ENCODE peak calls at places on chromosomes 16 and 17, in six cellular contexts. One of them, this sample, is unnamed.

GRCh38 chr16:88017006-88017405 is 65.8 kb downstream of the BANP start:
- DNase-seq in HCT116: no peak
- DNase-seq in AG04450: no peak
- DNase-seq in GM10248: no peak
- DNase-seq in lower lobe of right lung: peak
- DNase-seq in heart left ventricle: no peak
- DNase-seq in this sample: no peak

GRCh38 chr17:75548839-75549238 is 23.3 kb downstream of the LLGL2 start:
- DNase-seq in HCT116: no peak
- DNase-seq in AG04450: no peak
- DNase-seq in GM10248: no peak
- DNase-seq in lower lobe of right lung: no peak
- DNase-seq in heart left ventricle: no peak
- DNase-seq in this sample: no peak

GRCh38 chr17:28327031-28327607 is 8.1 kb downstream of the TMEM97 start:
- DNase-seq in HCT116: no peak
- DNase-seq in AG04450: no peak
- DNase-seq in GM10248: no peak
- DNase-seq in lower lobe of right lung: no peak
- DNase-seq in heart left ventricle: no peak
- DNase-seq in this sample: no peak

GRCh38 chr17:78318843-78319242 is 41.0 kb downstream of the SOCS3 start:
- DNase-seq in HCT116: no peak
- DNase-seq in AG04450: no peak
- DNase-seq in GM10248: no peak
- DNase-seq in lower lobe of right lung: no peak
- DNase-seq in heart left ventricle: no peak
- DNase-seq in this sample: no peak

GRCh38 chr17:49798182-49798581 is 9.7 kb downstream of the KAT7 start:
- DNase-seq in HCT116: no peak
- DNase-seq in AG04450: no peak
- DNase-seq in GM10248: no peak
- DNase-seq in lower lobe of right lung: no peak
- DNase-seq in heart left ventricle: no peak
- DNase-seq in this sample: no peak

GRCh38 chr16:66741971-66742396 is 9.4 kb downstream of the DYNC1LI2 start:
- DNase-seq in HCT116: no peak
- DNase-seq in AG04450: no peak
- DNase-seq in GM10248: no peak
- DNase-seq in lower lobe of right lung: no peak
- DNase-seq in heart left ventricle: peak
- DNase-seq in this sample: no peak

GRCh38 chr17:19341641-19342610 is 20.6 kb downstream of the B9D1 start:
- DNase-seq in HCT116: no peak
- DNase-seq in AG04450: no peak
- DNase-seq in GM10248: no peak
- DNase-seq in lower lobe of right lung: no peak
- DNase-seq in heart left ventricle: no peak
- DNase-seq in this sample: no peak

GRCh38 chr17:74085434-74085833 is 118.0 kb upstream of the RPL38 start:
- DNase-seq in HCT116: peak
- DNase-seq in AG04450: no peak
- DNase-seq in GM10248: no peak
- DNase-seq in lower lobe of right lung: no peak
- DNase-seq in heart left ventricle: no peak
- DNase-seq in this sample: no peak

GRCh38 chr17:65888649-65889048 is 303.3 kb downstream of the CEP112 start:
- DNase-seq in HCT116: no peak
- DNase-seq in AG04450: no peak
- DNase-seq in GM10248: no peak
- DNase-seq in lower lobe of right lung: no peak
- DNase-seq in heart left ventricle: no peak
- DNase-seq in this sample: no peak

GRCh38 chr17:75557075-75557851 is 30.3 kb upstream of the MYO15B start:
- DNase-seq in HCT116: no peak
- DNase-seq in AG04450: no peak
- DNase-seq in GM10248: no peak
- DNase-seq in lower lobe of right lung: peak
- DNase-seq in heart left ventricle: no peak
- DNase-seq in this sample: no peak

GRCh38 chr17:75036643-75037268 is 10.0 kb downstream of the ATP5PD start:
- DNase-seq in HCT116: peak
- DNase-seq in AG04450: no peak
- DNase-seq in GM10248: no peak
- DNase-seq in lower lobe of right lung: peak
- DNase-seq in heart left ventricle: peak
- DNase-seq in this sample: peak

GRCh38 chr17:29784661-29785060 is 145.4 kb downstream of the SSH2 start:
- DNase-seq in HCT116: no peak
- DNase-seq in AG04450: no peak
- DNase-seq in GM10248: no peak
- DNase-seq in lower lobe of right lung: no peak
- DNase-seq in heart left ventricle: no peak
- DNase-seq in this sample: no peak

GRCh38 chr17:74282587-74283370 is 8.7 kb downstream of the DNAI2 start:
- DNase-seq in HCT116: no peak
- DNase-seq in AG04450: no peak
- DNase-seq in GM10248: peak
- DNase-seq in lower lobe of right lung: no peak
- DNase-seq in heart left ventricle: no peak
- DNase-seq in this sample: peak

GRCh38 chr17:39688475-39688835 is 598 bp upstream of the PGAP3 start:
- DNase-seq in HCT116: no peak
- DNase-seq in AG04450: no peak
- DNase-seq in GM10248: no peak
- DNase-seq in lower lobe of right lung: no peak
- DNase-seq in heart left ventricle: no peak
- DNase-seq in this sample: no peak

GRCh38 chr17:37273419-37274051 is 102.2 kb upstream of the C17orf78 start:
- DNase-seq in HCT116: no peak
- DNase-seq in AG04450: peak
- DNase-seq in GM10248: no peak
- DNase-seq in lower lobe of right lung: no peak
- DNase-seq in heart left ventricle: no peak
- DNase-seq in this sample: peak

GRCh38 chr16:49200223-49200820 is 81.3 kb downstream of the CBLN1 start:
- DNase-seq in HCT116: no peak
- DNase-seq in AG04450: no peak
- DNase-seq in GM10248: no peak
- DNase-seq in lower lobe of right lung: no peak
- DNase-seq in heart left ventricle: no peak
- DNase-seq in this sample: no peak

GRCh38 chr17:79788989-79789942 is 7.6 kb downstream of the CBX8 start:
- DNase-seq in HCT116: no peak
- DNase-seq in AG04450: no peak
- DNase-seq in GM10248: no peak
- DNase-seq in lower lobe of right lung: peak
- DNase-seq in heart left ventricle: no peak
- DNase-seq in this sample: no peak

GRCh38 chr16:2511128-2511785 is 2.5 kb upstream of the ATP6V0C start:
- DNase-seq in HCT116: no peak
- DNase-seq in AG04450: peak
- DNase-seq in GM10248: no peak
- DNase-seq in lower lobe of right lung: peak
- DNase-seq in heart left ventricle: peak
- DNase-seq in this sample: no peak

GRCh38 chr17:79315282-79316106 is 240.9 kb downstream of the ENGASE start:
- DNase-seq in HCT116: no peak
- DNase-seq in AG04450: no peak
- DNase-seq in GM10248: no peak
- DNase-seq in lower lobe of right lung: no peak
- DNase-seq in heart left ventricle: no peak
- DNase-seq in this sample: no peak

GRCh38 chr17:76405967-76406647 is 21.7 kb downstream of the SPHK1 start:
- DNase-seq in HCT116: no peak
- DNase-seq in AG04450: no peak
- DNase-seq in GM10248: peak
- DNase-seq in lower lobe of right lung: peak
- DNase-seq in heart left ventricle: peak
- DNase-seq in this sample: no peak

GRCh38 chr16:85003723-85004586 is 7.4 kb downstream of the ZDHHC7 start:
- DNase-seq in HCT116: no peak
- DNase-seq in AG04450: no peak
- DNase-seq in GM10248: no peak
- DNase-seq in lower lobe of right lung: peak
- DNase-seq in heart left ventricle: no peak
- DNase-seq in this sample: no peak

GRCh38 chr17:14904406-14904805 is 360.7 kb downstream of the PMP22 start:
- DNase-seq in HCT116: no peak
- DNase-seq in AG04450: no peak
- DNase-seq in GM10248: no peak
- DNase-seq in lower lobe of right lung: no peak
- DNase-seq in heart left ventricle: no peak
- DNase-seq in this sample: no peak

GRCh38 chr16:58426095-58426494 is 33.8 kb downstream of the GINS3 start:
- DNase-seq in HCT116: no peak
- DNase-seq in AG04450: no peak
- DNase-seq in GM10248: peak
- DNase-seq in lower lobe of right lung: no peak
- DNase-seq in heart left ventricle: no peak
- DNase-seq in this sample: no peak

GRCh38 chr16:73710526-73710925 is 586.1 kb upstream of the PSMD7 start:
- DNase-seq in HCT116: no peak
- DNase-seq in AG04450: no peak
- DNase-seq in GM10248: no peak
- DNase-seq in lower lobe of right lung: no peak
- DNase-seq in heart left ventricle: no peak
- DNase-seq in this sample: no peak

GRCh38 chr16:73713301-73713700 is 583.3 kb upstream of the PSMD7 start:
- DNase-seq in HCT116: no peak
- DNase-seq in AG04450: no peak
- DNase-seq in GM10248: no peak
- DNase-seq in lower lobe of right lung: no peak
- DNase-seq in heart left ventricle: no peak
- DNase-seq in this sample: no peak

GRCh38 chr16:73714976-73715375 is 581.6 kb upstream of the PSMD7 start:
- DNase-seq in HCT116: no peak
- DNase-seq in AG04450: no peak
- DNase-seq in GM10248: no peak
- DNase-seq in lower lobe of right lung: no peak
- DNase-seq in heart left ventricle: no peak
- DNase-seq in this sample: no peak

GRCh38 chr16:73711441-73712080 is 585.1 kb upstream of the PSMD7 start:
- DNase-seq in HCT116: no peak
- DNase-seq in AG04450: no peak
- DNase-seq in GM10248: no peak
- DNase-seq in lower lobe of right lung: no peak
- DNase-seq in heart left ventricle: no peak
- DNase-seq in this sample: no peak

GRCh38 chr16:73713817-73714495 is 582.7 kb upstream of the PSMD7 start:
- DNase-seq in HCT116: peak
- DNase-seq in AG04450: no peak
- DNase-seq in GM10248: no peak
- DNase-seq in lower lobe of right lung: no peak
- DNase-seq in heart left ventricle: no peak
- DNase-seq in this sample: no peak
- TF ChIP-seq CTCF in HCT116: peak
- TF ChIP-seq CTCF in AG04450: peak
- TF ChIP-seq CTCF in GM10248: no peak
- TF ChIP-seq CTCF in lower lobe of right lung: peak
- TF ChIP-seq CTCF in heart left ventricle: peak
- TF ChIP-seq CTCF in this sample: peak

DNA sequence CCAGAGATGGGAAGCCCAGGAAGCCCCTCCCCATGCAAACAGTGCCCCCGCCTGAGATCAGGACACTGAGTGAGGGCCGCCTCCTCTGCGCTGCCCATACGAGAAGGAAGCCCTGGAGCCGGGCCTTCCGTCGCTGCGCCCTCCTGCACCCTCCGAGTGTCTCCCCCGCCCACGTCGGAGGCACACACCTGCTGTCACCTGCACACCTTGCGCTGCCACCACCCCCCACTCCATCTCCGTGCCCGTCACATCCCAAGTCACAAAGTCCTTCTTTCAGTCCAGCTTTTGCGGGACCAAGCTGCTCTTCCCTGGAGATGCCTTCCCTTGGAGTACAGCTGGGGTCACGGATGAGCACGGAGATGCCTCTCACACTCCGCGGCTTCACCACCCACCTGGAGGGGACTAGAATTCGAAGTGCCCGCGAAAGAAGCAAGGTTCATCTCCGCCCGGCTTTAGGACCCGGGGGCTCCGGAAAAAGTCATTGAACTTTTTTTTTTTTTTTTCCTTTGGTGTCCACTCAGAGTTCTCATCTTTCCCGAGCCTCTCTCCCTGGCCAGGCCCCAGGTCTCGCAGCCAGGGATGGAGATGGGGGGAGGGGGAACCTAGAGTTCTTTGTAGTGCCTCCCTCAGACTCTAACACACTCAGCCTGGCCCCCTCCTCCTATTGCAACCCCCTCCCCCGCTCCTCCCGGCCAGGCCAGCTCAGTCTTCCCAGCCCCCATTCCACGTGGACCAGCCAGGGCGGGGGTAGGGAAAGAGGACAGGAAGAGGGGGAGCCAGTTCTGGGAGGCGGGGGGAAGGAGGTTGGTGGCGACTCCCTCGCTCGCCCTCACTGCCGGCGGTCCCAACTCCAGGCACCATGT is at the start of gene FKBP10:
- DNase-seq in HCT116: peak
- DNase-seq in AG04450: peak
- DNase-seq in GM10248: peak
- DNase-seq in lower lobe of right lung: no peak
- DNase-seq in heart left ventricle: peak
- DNase-seq in this sample: peak
- TF ChIP-seq CTCF in HCT116: no peak
- TF ChIP-seq CTCF in AG04450: no peak
- TF ChIP-seq CTCF in GM10248: no peak
- TF ChIP-seq CTCF in lower lobe of right lung: no peak
- TF ChIP-seq CTCF in heart left ventricle: no peak
- TF ChIP-seq CTCF in this sample: no peak

GRCh38 chr17:61395409-61395982 is 4.1 kb upstream of the TBX2 start:
- DNase-seq in HCT116: no peak
- DNase-seq in AG04450: no peak
- DNase-seq in GM10248: no peak
- DNase-seq in lower lobe of right lung: peak
- DNase-seq in heart left ventricle: no peak
- DNase-seq in this sample: no peak

GRCh38 chr17:61395983-61396585 is 3.6 kb upstream of the TBX2 start:
- DNase-seq in HCT116: no peak
- DNase-seq in AG04450: no peak
- DNase-seq in GM10248: no peak
- DNase-seq in lower lobe of right lung: peak
- DNase-seq in heart left ventricle: no peak
- DNase-seq in this sample: no peak

GRCh38 chr17:61396586-61397085 is 3.0 kb upstream of the TBX2 start:
- DNase-seq in HCT116: no peak
- DNase-seq in AG04450: no peak
- DNase-seq in GM10248: no peak
- DNase-seq in lower lobe of right lung: peak
- DNase-seq in heart left ventricle: no peak
- DNase-seq in this sample: no peak

GRCh38 chr17:61398721-61399130 is 917 bp upstream of the TBX2 start:
- DNase-seq in HCT116: no peak
- DNase-seq in AG04450: no peak
- DNase-seq in GM10248: no peak
- DNase-seq in lower lobe of right lung: no peak
- DNase-seq in heart left ventricle: no peak
- DNase-seq in this sample: no peak

GRCh38 chr17:61397086-61397842 is 2.4 kb upstream of the TBX2 start:
- DNase-seq in HCT116: no peak
- DNase-seq in AG04450: no peak
- DNase-seq in GM10248: no peak
- DNase-seq in lower lobe of right lung: peak
- DNase-seq in heart left ventricle: no peak
- DNase-seq in this sample: no peak
- TF ChIP-seq CTCF in HCT116: no peak
- TF ChIP-seq CTCF in AG04450: peak
- TF ChIP-seq CTCF in GM10248: no peak
- TF ChIP-seq CTCF in lower lobe of right lung: no peak
- TF ChIP-seq CTCF in heart left ventricle: no peak
- TF ChIP-seq CTCF in this sample: no peak

GRCh38 chr16:28139530-28139929 is 72.2 kb downstream of the XPO6 start:
- DNase-seq in HCT116: no peak
- DNase-seq in AG04450: no peak
- DNase-seq in GM10248: no peak
- DNase-seq in lower lobe of right lung: no peak
- DNase-seq in heart left ventricle: no peak
- DNase-seq in this sample: no peak
- TF ChIP-seq CTCF in HCT116: peak
- TF ChIP-seq CTCF in AG04450: no peak
- TF ChIP-seq CTCF in GM10248: no peak
- TF ChIP-seq CTCF in lower lobe of right lung: no peak
- TF ChIP-seq CTCF in heart left ventricle: no peak
- TF ChIP-seq CTCF in this sample: no peak